ENCODE peak calls at places on chromosomes 11 and 22, in six cellular contexts. C is uterus; P is vagina; N is cardiac fibroblast; T is activated CD4-positive, alpha-beta T cell treated with anti-CD3 and anti-CD28 coated beads, Interleukin-2, amount 10 ng/mL, durations not matched to agents 7 days and 5 days; F is amniotic stem cell. D is an unnamed sample.

GRCh38 chr11:61336171-61336935 is 3.3 kb downstream of the TKFC start:
- DNase-seq in N (peak), F (peak), C (peak), T (peak), P (no peak), D (peak)

GRCh38 chr11:118522571-118523072 is 4.7 kb upstream of the TTC36 start:
- DNase-seq in T (no peak), N (peak), C (no peak), F (no peak), P (no peak), D (no peak)

GRCh38 chr11:6443269-6444003 is 2.6 kb upstream of the HPX start:
- DNase-seq in T (peak), N (peak), C (peak), F (no peak), P (no peak), D (no peak)

GRCh38 chr11:75862437-75862836 is 47.4 kb downstream of the UVRAG start:
- DNase-seq in N (no peak), C (no peak), P (no peak), T (no peak), F (no peak), D (no peak)

GRCh38 chr11:27291954-27292641 is 70.9 kb downstream of the CCDC34 start:
- DNase-seq in F (no peak), P (no peak), T (no peak), N (no peak), C (no peak), D (no peak)

GRCh38 chr11:1301220-1302000 is 8.0 kb downstream of the TOLLIP start:
- DNase-seq in T (no peak), F (no peak), C (no peak), N (no peak), P (no peak), D (no peak)

GRCh38 chr11:123899792-123900191 is 2.2 kb upstream of the OR8D4 start:
- DNase-seq in T (no peak), F (no peak), P (no peak), C (no peak), N (no peak), D (no peak)

GRCh38 chr11:47788181-47788580 is 21.0 kb upstream of the FNBP4 start:
- DNase-seq in P (no peak), N (no peak), C (no peak), F (no peak), T (no peak), D (no peak)

GRCh38 chr22:40415531-40416266 is 45.3 kb downstream of the SGSM3 start:
- DNase-seq in F (no peak), C (no peak), P (no peak), N (peak), T (no peak), D (no peak)

GRCh38 chr22:50710221-50710620 is 27.8 kb upstream of the ACR start:
- DNase-seq in N (no peak), T (no peak), F (no peak), P (no peak), C (no peak), D (no peak)

GRCh38 chr22:45709004-45709739 is 37.5 kb downstream of the ATXN10 start:
- DNase-seq in F (peak), P (no peak), T (no peak), C (no peak), N (peak), D (no peak)

GRCh38 chr22:48651036-48651890 is 1176.4 kb downstream of the BRD1 start:
- DNase-seq in N (no peak), P (no peak), F (no peak), C (no peak), T (no peak), D (no peak)

GRCh38 chr11:47923667-47924066 is 56.7 kb upstream of the PTPRJ start:
- DNase-seq in F (no peak), P (no peak), N (peak), C (peak), T (no peak), D (no peak)

GRCh38 chr11:94747136-94748110 is 20.7 kb upstream of the AMOTL1 start:
- DNase-seq in C (no peak), F (no peak), T (no peak), N (no peak), P (no peak), D (no peak)

GRCh38 chr11:64842366-64842759 is 2.1 kb downstream of the CDC42BPG start:
- DNase-seq in P (no peak), T (no peak), C (no peak), N (no peak), F (no peak), D (no peak)

GRCh38 chr11:57888385-57888784 is 126.8 kb downstream of the CTNND1 start:
- DNase-seq in N (no peak), C (no peak), T (no peak), P (no peak), F (no peak), D (no peak)

GRCh38 chr22:48720662-48721393 is 1106.8 kb downstream of the BRD1 start:
- DNase-seq in N (no peak), C (no peak), F (no peak), P (no peak), T (no peak), D (no peak)